ENCODE peak calls at places on chromosomes 12 and 14, in five cellular contexts. P is HepG2, R is K562, X is GM12878, O is H1. V is an unnamed sample.
A peak's percentile ranks its signal among the peaks of the same experiment; 100 is the strongest.

GRCh38 chr12:28463396-28463795 is 273.1 kb downstream of the CCDC91 start:
- DNase-seq in O (no peak), X (no peak), R (no peak), P (no peak), V (no peak)

GRCh38 chr14:61326847-61327246 is 5.5 kb downstream of the PRKCH start:
- DNase-seq in X (no peak), R (no peak), O (no peak), P (no peak), V (no peak)

GRCh38 chr14:31024042-31024480 is 1.4 kb upstream of the AP4S1 start:
- DNase-seq in O (no peak), R (no peak), X (no peak), P (peak; percentile 82), V (no peak)

GRCh38 chr14:43019826-43020225 is 1413.2 kb downstream of the LRFN5 start:
- DNase-seq in O (no peak), R (no peak), X (no peak), P (no peak), V (no peak)

GRCh38 chr14:50395448-50395847 is 1.2 kb downstream of the CDKL1 start:
- DNase-seq in X (no peak), R (no peak), O (no peak), P (no peak), V (no peak)

GRCh38 chr14:81303258-81303935 is 82.6 kb upstream of the GTF2A1 start:
- DNase-seq in R (peak; percentile 55), O (no peak), X (peak; percentile 41), P (peak; percentile 98), V (peak; percentile 86)

GRCh38 chr14:94291159-94291905 is 1.7 kb downstream of the SERPINA10 start:
- DNase-seq in O (no peak), R (no peak), X (no peak), P (no peak), V (no peak)

GRCh38 chr12:58640314-58640713 is 280.0 kb downstream of the LRIG3 start:
- DNase-seq in X (no peak), O (no peak), R (no peak), P (no peak), V (no peak)

GRCh38 chr14:90625445-90625844 is 190.8 kb downstream of the TTC7B start:
- DNase-seq in X (no peak), P (no peak), O (no peak), R (no peak), V (no peak)

GRCh38 chr14:96039633-96040311 is 610 bp downstream of the C14orf132 start:
- DNase-seq in R (no peak), X (no peak), P (no peak), O (no peak), V (no peak)

GRCh38 chr12:107079172-107080011 is 14.0 kb downstream of the CRY1 start:
- DNase-seq in R (peak; percentile 20), P (peak; percentile 24), X (no peak), O (no peak), V (no peak)

GRCh38 chr14:91229005-91229382 is 15.5 kb downstream of the GPR68 start:
- DNase-seq in X (no peak), P (no peak), O (no peak), R (no peak), V (no peak)

GRCh38 chr14:32004300-32004699 is 72.8 kb upstream of the ARHGAP5 start:
- DNase-seq in P (peak; percentile 41), X (no peak), O (no peak), R (no peak), V (peak; percentile 31)

GRCh38 chr12:124148481-124148880 is 146.4 kb upstream of the RFLNA start:
- DNase-seq in X (no peak), O (no peak), P (no peak), R (no peak), V (no peak)

GRCh38 chr12:27429606-27430005 is 16.9 kb upstream of the SMCO2 start:
- DNase-seq in R (no peak), P (no peak), O (no peak), X (no peak), V (no peak)

GRCh38 chr12:25100738-25101445 is 94.1 kb downstream of the DNAI7 start:
- DNase-seq in R (no peak), O (no peak), P (no peak), X (no peak), V (no peak)

GRCh38 chr14:103923863-103924262 is 4.4 kb upstream of the TDRD9 start:
- DNase-seq in R (no peak), P (no peak), O (no peak), X (no peak), V (no peak)

GRCh38 chr12:43981726-43982125 is 145.8 kb downstream of the TMEM117 start:
- DNase-seq in X (no peak), R (no peak), P (peak; percentile 30), O (no peak), V (no peak)

GRCh38 chr12:65568517-65568916 is 255.8 kb upstream of the HMGA2 start:
- DNase-seq in P (no peak), R (no peak), O (no peak), X (no peak), V (no peak)

GRCh38 chr14:41606249-41607118 is at the start of gene LRFN5:
- DNase-seq in X (no peak), R (peak; percentile 5), O (no peak), P (no peak), V (no peak)

GRCh38 chr12:124512667-124513296 is 54.6 kb downstream of the NCOR2 start:
- DNase-seq in X (no peak), R (peak; percentile 81), P (peak; percentile 76), O (peak; percentile 73), V (peak; percentile 93)

GRCh38 chr14:65866906-65867305 is 454.4 kb downstream of the FUT8 start:
- DNase-seq in O (no peak), P (no peak), R (no peak), X (no peak), V (no peak)

GRCh38 chr12:47698055-47698454 is 7.8 kb downstream of the RPAP3 start:
- DNase-seq in O (no peak), X (no peak), R (no peak), P (no peak), V (no peak)

GRCh38 chr14:68471964-68472508 is 320.8 kb downstream of the ZFP36L1 start:
- DNase-seq in R (no peak), X (no peak), O (no peak), P (no peak), V (no peak)

GRCh38 chr12:98578821-98579220 is 14.7 kb upstream of the SLC25A3 start:
- DNase-seq in X (no peak), P (no peak), O (no peak), R (no peak), V (peak; percentile 51)

GRCh38 chr12:98578392-98578791 is 15.1 kb upstream of the SLC25A3 start:
- DNase-seq in R (no peak), X (no peak), O (no peak), P (no peak), V (no peak)

GRCh38 chr12:98572010-98572409 is 21.5 kb upstream of the SLC25A3 start:
- DNase-seq in X (no peak), R (no peak), O (no peak), P (peak; percentile 35), V (no peak)

GRCh38 chr12:98575013-98575412 is 18.5 kb upstream of the SLC25A3 start:
- DNase-seq in R (no peak), P (no peak), O (no peak), X (no peak), V (no peak)

GRCh38 chr12:98574110-98574509 is 19.4 kb upstream of the SLC25A3 start:
- DNase-seq in O (no peak), X (no peak), R (no peak), P (peak; percentile 79), V (no peak)
- H3K9ac ChIP-seq in O (no peak overlapping the region), X (no peak overlapping the region), R (no peak overlapping the region), P (no peak overlapping the region), V (no peak overlapping the region)

DNA sequence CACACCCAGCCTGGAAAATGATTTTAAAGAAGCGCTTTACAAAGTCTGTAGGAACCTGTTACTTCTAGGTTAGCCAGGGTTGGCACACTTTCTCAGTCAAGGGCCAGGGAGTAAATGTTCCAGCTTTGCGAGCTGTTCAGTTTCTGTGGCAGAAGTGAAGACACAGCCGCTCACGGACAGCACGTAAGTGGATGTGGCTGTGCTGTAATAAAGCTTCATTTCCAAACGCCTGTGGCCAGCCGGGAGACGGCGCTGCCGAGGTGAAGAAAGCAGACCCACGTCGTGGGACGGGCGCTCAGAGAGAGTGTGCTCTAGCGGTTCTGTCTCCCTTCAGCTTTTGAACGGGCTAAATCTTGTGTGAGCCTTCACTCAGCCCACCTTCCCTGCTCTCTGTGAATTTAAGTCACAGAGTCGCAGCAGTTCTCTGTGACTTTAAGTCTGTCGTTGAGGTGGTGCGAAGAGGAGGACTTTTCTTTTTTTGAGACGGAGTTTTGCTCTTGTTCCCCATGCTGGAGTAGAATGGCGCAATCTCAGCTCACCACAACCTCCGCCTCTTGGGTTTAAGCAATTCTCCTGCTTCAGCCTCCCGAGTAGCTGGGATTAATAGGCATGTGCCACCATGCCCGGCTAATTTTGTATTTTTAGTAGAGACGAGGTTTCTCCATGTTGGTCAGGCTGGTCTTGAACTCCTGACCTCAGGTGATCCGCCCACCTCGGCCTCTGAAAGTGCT is 35.6 kb downstream of the EP400 start:
- DNase-seq in O (no peak), X (no peak), P (no peak), R (no peak), V (no peak)
- TF ChIP-seq SRF in O (no peak), X (no peak), P (no peak), R (no peak), V (no peak)

GRCh38 chr12:120406553-120406952 is 31.4 kb upstream of the COX6A1 start:
- DNase-seq in O (no peak), R (no peak), X (no peak), P (no peak), V (no peak)
- H3K9ac ChIP-seq in O (no peak overlapping the region), R (no peak overlapping the region), X (no peak overlapping the region), P (no peak overlapping the region), V (no peak overlapping the region)

GRCh38 chr14:92693998-92694780 is 54.2 kb downstream of the LGMN start:
- DNase-seq in P (peak; percentile 88), R (no peak), X (no peak), O (no peak), V (peak; percentile 78)

GRCh38 chr14:92690171-92691011 is 58.0 kb downstream of the LGMN start:
- DNase-seq in O (no peak), R (no peak), P (peak; percentile 45), X (no peak), V (peak; percentile 59)

GRCh38 chr14:92695562-92695961 is 52.9 kb downstream of the LGMN start:
- DNase-seq in X (no peak), O (no peak), P (no peak), R (no peak), V (no peak)

GRCh38 chr14:92694807-92695206 is 53.6 kb downstream of the LGMN start:
- DNase-seq in P (no peak), X (no peak), O (no peak), R (no peak), V (no peak)

DNA sequence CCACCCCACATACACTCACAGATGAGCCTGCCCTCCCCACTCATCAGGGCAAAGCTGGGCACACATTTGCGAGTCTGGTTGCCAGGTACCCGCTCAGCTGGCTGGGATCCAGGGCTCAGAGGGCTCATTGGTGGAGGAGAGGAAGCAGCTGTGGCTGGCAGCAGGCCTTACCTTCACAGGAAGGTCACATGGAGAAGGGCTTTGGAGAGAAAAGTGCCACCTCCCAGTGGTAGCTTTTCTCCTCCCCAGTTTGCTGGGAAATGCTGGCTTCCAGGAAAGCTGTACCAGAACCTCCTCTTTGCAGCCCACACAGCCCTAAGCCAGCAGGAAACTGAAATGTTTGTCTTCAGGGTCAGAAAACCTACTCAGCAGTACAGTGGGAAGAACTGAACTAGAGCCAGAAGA is 55.6 kb downstream of the LGMN start:
- DNase-seq in O (no peak), X (no peak), R (no peak), P (no peak), V (no peak)
- TF ChIP-seq SRF in O (no peak), X (no peak), R (no peak), P (no peak), V (no peak)

V was measured in HCT116.